ENCODE peak calls at places on chromosomes 3 and 15, in six cellular contexts. X is HS-5; D is memory B cell; I is CD8-positive, alpha-beta memory T cell; K is effector memory CD8-positive, alpha-beta T cell; A is KG1. R is an unnamed sample.
A peak's percentile ranks its signal among the peaks of the same experiment; 100 is the strongest.

GRCh38 chr15:98138910-98139309 is 178.4 kb downstream of the ARRDC4 start:
- DNase-seq in X (no peak), D (no peak), I (no peak), K (no peak), A (no peak), R (no peak)

GRCh38 chr15:25241241-25241801 is 197.5 kb downstream of the UBE3A start:
- DNase-seq in X (no peak), D (no peak), I (no peak), K (no peak), A (no peak), R (no peak)

GRCh38 chr3:160027541-160028195 is 39.0 kb downstream of the IL12A start:
- DNase-seq in X (no peak), D (no peak), I (no peak), K (no peak), A (no peak), R (no peak)

GRCh38 chr3:106204160-106204868 is 335.5 kb upstream of the CBLB start:
- DNase-seq in X (no peak), D (no peak), I (no peak), K (no peak), A (no peak), R (no peak)

GRCh38 chr3:58631742-58632141 is 34.8 kb downstream of the FAM3D start:
- DNase-seq in X (no peak), D (no peak), I (no peak), K (no peak), A (no peak), R (no peak)

GRCh38 chr3:15610083-15610482 is 8.5 kb downstream of the BTD start:
- DNase-seq in X (peak; percentile 72), D (no peak), I (no peak), K (no peak), A (no peak), R (no peak)

GRCh38 chr3:4712109-4712508 is 219.0 kb downstream of the ITPR1 start:
- DNase-seq in X (no peak), D (no peak), I (no peak), K (no peak), A (no peak), R (no peak)

GRCh38 chr3:127220497-127220896 is 27.6 kb downstream of the PRR23E start:
- DNase-seq in X (no peak), D (no peak), I (no peak), K (no peak), A (no peak), R (no peak)

GRCh38 chr3:127375151-127375937 is 87.5 kb upstream of the PRR20G start:
- DNase-seq in X (no peak), D (no peak), I (no peak), K (no peak), A (no peak), R (no peak)

GRCh38 chr15:91465696-91466095 is 365.6 kb downstream of the SV2B start:
- DNase-seq in X (no peak), D (no peak), I (no peak), K (no peak), A (no peak), R (no peak)

GRCh38 chr15:78325092-78325843 is 14.9 kb upstream of the CRABP1 start:
- DNase-seq in X (no peak), D (no peak), I (no peak), K (no peak), A (no peak), R (no peak)

GRCh38 chr3:76565496-76566210 is 474.2 kb upstream of the ROBO2 start:
- DNase-seq in X (no peak), D (no peak), I (no peak), K (no peak), A (no peak), R (no peak)

GRCh38 chr15:45121706-45122417 is 7.7 kb downstream of the DUOXA2 start:
- DNase-seq in X (peak; percentile 78), D (no peak), I (no peak), K (no peak), A (no peak), R (no peak)

GRCh38 chr15:74460298-74460697 is 662 bp downstream of the UBL7 start:
- DNase-seq in X (no peak), D (no peak), I (no peak), K (no peak), A (no peak), R (no peak)

GRCh38 chr3:48402281-48402732 is 27.6 kb downstream of the PLXNB1 start:
- DNase-seq in X (peak; percentile 77), D (no peak), I (no peak), K (no peak), A (no peak), R (no peak)

GRCh38 chr3:193174137-193174536 is 66.9 kb upstream of the PLAAT1 start:
- DNase-seq in X (no peak), D (no peak), I (no peak), K (no peak), A (no peak), R (no peak)

GRCh38 chr3:12541625-12542024 is 3.7 kb downstream of the MKRN2OS start:
- DNase-seq in X (no peak), D (no peak), I (no peak), K (no peak), A (no peak), R (no peak)

GRCh38 chr3:190941694-190942280 is 79.3 kb upstream of the GMNC start:
- DNase-seq in X (no peak), D (no peak), I (no peak), K (no peak), A (no peak), R (no peak)

GRCh38 chr3:184117649-184118048 is 17.5 kb upstream of the EIF2B5 start:
- DNase-seq in X (no peak), D (no peak), I (no peak), K (no peak), A (no peak), R (no peak)

GRCh38 chr15:100717596-100717995 is 115.2 kb downstream of the ASB7 start:
- DNase-seq in X (no peak), D (no peak), I (no peak), K (no peak), A (no peak), R (no peak)

GRCh38 chr3:46942079-46942478 is 34.5 kb downstream of the CCDC12 start:
- DNase-seq in X (no peak), D (no peak), I (no peak), K (no peak), A (no peak), R (no peak)

GRCh38 chr15:37107071-37107753 is 6.9 kb upstream of the MEIS2 start:
- DNase-seq in X (no peak), D (no peak), I (no peak), K (no peak), A (no peak), R (no peak)

GRCh38 chr15:70936326-70936725 is 43.7 kb downstream of the LRRC49 start:
- DNase-seq in X (no peak), D (no peak), I (no peak), K (no peak), A (no peak), R (no peak)

GRCh38 chr3:177051419-177051818 is 145.9 kb downstream of the TBL1XR1 start:
- DNase-seq in X (no peak), D (no peak), I (no peak), K (no peak), A (no peak), R (no peak)

GRCh38 chr3:150292891-150293290 is 115.2 kb upstream of the TSC22D2 start:
- DNase-seq in X (peak; percentile 13), D (no peak), I (no peak), K (no peak), A (no peak), R (no peak)

GRCh38 chr3:102174832-102175374 is 259.9 kb upstream of the ZPLD1 start:
- DNase-seq in X (no peak), D (no peak), I (no peak), K (no peak), A (no peak), R (no peak)

GRCh38 chr3:133828576-133829309 is 23.1 kb downstream of the SRPRB start:
- DNase-seq in X (no peak), D (no peak), I (no peak), K (no peak), A (no peak), R (no peak)

GRCh38 chr3:184685646-184686045 is 26.2 kb downstream of the MAGEF1 start:
- DNase-seq in X (no peak), D (no peak), I (no peak), K (no peak), A (no peak), R (no peak)

GRCh38 chr15:63982381-63982854 is 63.9 kb downstream of the DAPK2 start:
- DNase-seq in X (no peak), D (no peak), I (no peak), K (no peak), A (no peak), R (no peak)

GRCh38 chr3:155753038-155753647 is 8.3 kb upstream of the PLCH1 start:
- DNase-seq in X (no peak), D (no peak), I (no peak), K (no peak), A (peak; percentile 8), R (no peak)

GRCh38 chr3:186790261-186790981 is 7.0 kb downstream of the EIF4A2 start:
- DNase-seq in X (no peak), D (no peak), I (no peak), K (no peak), A (no peak), R (no peak)

GRCh38 chr15:83837946-83838571 is 184.1 kb downstream of the ADAMTSL3 start:
- DNase-seq in X (no peak), D (no peak), I (no peak), K (no peak), A (no peak), R (no peak)

GRCh38 chr3:171556574-171557145 is 96.5 kb upstream of the TNIK start:
- DNase-seq in X (no peak), D (no peak), I (no peak), K (no peak), A (no peak), R (no peak)

GRCh38 chr3:129616713-129617112 is 10.2 kb upstream of the PLXND1 start:
- DNase-seq in X (no peak), D (no peak), I (no peak), K (no peak), A (no peak), R (no peak)

GRCh38 chr3:185151101-185151958 is 1.5 kb downstream of the C3orf70 start:
- DNase-seq in X (no peak), D (no peak), I (no peak), K (no peak), A (no peak), R (no peak)

GRCh38 chr15:66945842-66946241 is 119.6 kb upstream of the SMAD3 start:
- DNase-seq in X (no peak), D (no peak), I (no peak), K (no peak), A (no peak), R (no peak)

GRCh38 chr3:174812172-174812862 is 46.8 kb upstream of the NAALADL2 start:
- DNase-seq in X (no peak), D (no peak), I (no peak), K (no peak), A (no peak), R (no peak)